ENCODE peak calls at places on chromosome 3, in six cellular contexts. V is tibial nerve, E is esophagus squamous epithelium, I is heart left ventricle, R is stomach, A is ovary. G is an unnamed sample. For H3K9me3, the result is how much of the 10 kb centered on the place peaks cover.

GRCh38 chr3:106587581-106587980 is 718.8 kb upstream of the CBLB start:
- DNase-seq in A (no peak), V (no peak), R (no peak), E (no peak), I (no peak), G (no peak)

GRCh38 chr3:150348500-150348899 is 59.6 kb upstream of the TSC22D2 start:
- DNase-seq in E (no peak), A (no peak), V (no peak), I (no peak), R (peak), G (peak)

GRCh38 chr3:41350441-41350840 is 151.1 kb downstream of the CTNNB1 start:
- DNase-seq in I (no peak), R (no peak), E (no peak), A (no peak), V (no peak), G (no peak)

GRCh38 chr3:9102240-9102841 is 139.1 kb upstream of the RAD18 start:
- DNase-seq in E (no peak), I (no peak), V (no peak), R (no peak), A (no peak), G (no peak)

GRCh38 chr3:65732060-65732933 is 306.4 kb downstream of the MAGI1 start:
- DNase-seq in I (no peak), R (no peak), V (peak), A (peak), E (no peak), G (peak)

GRCh38 chr3:72657666-72658065 is 190.6 kb downstream of the SHQ1 start:
- DNase-seq in I (no peak), A (no peak), E (no peak), R (no peak), V (no peak), G (no peak)

GRCh38 chr3:108420926-108421325 is 89.5 kb downstream of the MYH15 start:
- DNase-seq in A (no peak), V (no peak), E (no peak), R (no peak), I (no peak), G (no peak)

GRCh38 chr3:4838621-4839022 is 140.6 kb upstream of the BHLHE40 start:
- DNase-seq in I (no peak), V (no peak), E (no peak), R (no peak), A (no peak), G (no peak)

GRCh38 chr3:164306042-164306441 is 772.3 kb downstream of the SI start:
- DNase-seq in E (no peak), V (no peak), R (no peak), I (no peak), A (no peak), G (no peak)

GRCh38 chr3:76369170-76369569 is 583.8 kb upstream of the ZNF717 start:
- DNase-seq in E (no peak), R (no peak), I (no peak), V (no peak), A (no peak), G (no peak)

GRCh38 chr3:84772841-84773240 is 185.9 kb upstream of the CADM2 start:
- DNase-seq in R (no peak), E (no peak), V (no peak), A (no peak), I (no peak), G (no peak)

GRCh38 chr3:169243122-169243521 is 420.4 kb downstream of the MECOM start:
- DNase-seq in R (no peak), V (no peak), E (no peak), I (no peak), A (no peak), G (no peak)

GRCh38 chr3:190566043-190566933 is 52.4 kb downstream of the IL1RAP start:
- DNase-seq in R (peak), I (peak), V (peak), A (peak), E (peak), G (peak)

GRCh38 chr3:159914421-159914820 is 74.2 kb upstream of the IL12A start:
- DNase-seq in E (no peak), V (no peak), I (no peak), A (no peak), R (no peak), G (no peak)

GRCh38 chr3:3201584-3201983 is 22.1 kb upstream of the CRBN start:
- DNase-seq in R (no peak), A (no peak), I (no peak), V (no peak), E (no peak), G (no peak)

GRCh38 chr3:141336672-141337522 is 31.4 kb upstream of the ZBTB38 start:
- DNase-seq in I (no peak), V (no peak), A (no peak), E (no peak), R (no peak), G (no peak)

GRCh38 chr3:172705166-172705565 is 5.7 kb downstream of the NCEH1 start:
- DNase-seq in I (no peak), A (no peak), V (no peak), E (no peak), R (no peak), G (no peak)
- TF ChIP-seq POLR2A in I (no peak), A (no peak), V (no peak), E (no peak), R (no peak), G (no peak)

DNA sequence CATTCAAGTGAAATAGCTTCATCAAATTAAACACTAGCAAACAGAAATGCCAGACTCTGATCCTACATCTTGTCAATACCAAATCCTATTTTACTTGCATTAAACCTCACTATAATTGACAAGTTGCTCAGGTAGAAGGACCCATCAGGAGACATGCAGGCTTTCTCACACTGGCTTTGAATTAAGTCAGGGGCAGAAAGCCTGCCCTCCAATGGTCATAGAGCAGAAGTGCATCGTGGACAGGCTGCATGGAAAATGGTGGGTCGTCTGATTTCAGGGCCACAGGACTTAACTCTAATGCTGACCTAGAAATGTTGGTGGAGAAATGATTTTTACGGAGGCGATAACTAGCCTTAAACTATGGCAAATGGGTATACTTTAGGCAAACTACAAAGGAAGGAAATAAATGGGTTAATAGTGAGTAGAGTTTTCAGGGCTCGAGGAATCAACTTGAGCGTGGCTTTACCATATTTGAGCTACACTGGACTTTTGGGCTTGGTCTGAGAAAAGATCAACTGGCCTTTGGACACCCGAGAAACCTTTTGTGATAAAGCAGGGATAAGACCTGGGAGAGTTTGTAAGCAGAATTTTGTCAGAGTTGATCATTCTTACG is 283.9 kb downstream of the GRM7 start:
- DNase-seq in V (no peak), A (no peak), R (no peak), E (no peak), I (no peak), G (no peak)
- H3K9me3 ChIP-seq in V (under half), A (under half), R (under half), E (under half), I (under half), G (under half)

DNA sequence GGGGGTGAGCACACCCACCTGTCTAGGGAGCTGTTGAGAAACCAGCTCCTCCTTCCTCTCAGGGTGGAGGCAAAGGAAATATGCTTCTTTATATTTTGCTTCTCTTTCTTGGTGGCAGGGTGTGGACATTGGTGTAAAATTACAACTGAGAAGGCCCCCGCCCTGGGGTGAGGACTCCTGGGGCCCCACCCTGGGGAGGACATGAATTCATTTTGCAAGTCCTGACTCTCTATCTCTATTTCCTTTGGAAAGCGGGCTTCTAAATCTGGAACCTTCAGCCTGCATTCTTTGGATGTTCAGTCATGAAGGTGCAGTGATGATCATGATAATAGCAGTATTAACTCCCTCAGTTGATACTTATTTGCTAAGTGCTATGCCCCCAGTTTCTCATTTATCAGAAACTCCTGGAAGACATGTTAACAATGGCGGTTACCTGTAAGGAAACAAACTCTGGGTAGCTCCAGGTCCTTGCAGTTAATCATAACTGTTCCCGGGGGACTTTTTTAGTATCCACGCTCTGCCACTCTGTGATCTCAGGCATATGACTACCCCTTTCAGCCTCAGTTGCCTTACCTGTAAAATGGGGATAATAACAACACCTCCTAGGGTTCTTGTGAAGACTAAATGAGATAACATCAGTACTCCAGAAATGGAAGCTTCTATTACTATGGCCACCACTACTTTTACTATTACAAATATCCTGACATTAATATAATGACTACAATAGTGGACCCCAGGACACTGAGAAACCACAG is 7.3 kb upstream of the FLNB start:
- DNase-seq in E (no peak), A (no peak), V (no peak), R (no peak), I (no peak), G (no peak)
- TF ChIP-seq POLR2A in E (no peak), A (no peak), V (no peak), R (no peak), I (no peak), G (no peak)

GRCh38 chr3:112973325-112974177 is 1.4 kb downstream of the CD200R1 start:
- DNase-seq in V (no peak), E (no peak), I (no peak), R (no peak), A (no peak), G (no peak)
- H3K9me3 ChIP-seq in V (under half), E (under half), I (under half), R (under half), A (under half), G (under half)

DNA sequence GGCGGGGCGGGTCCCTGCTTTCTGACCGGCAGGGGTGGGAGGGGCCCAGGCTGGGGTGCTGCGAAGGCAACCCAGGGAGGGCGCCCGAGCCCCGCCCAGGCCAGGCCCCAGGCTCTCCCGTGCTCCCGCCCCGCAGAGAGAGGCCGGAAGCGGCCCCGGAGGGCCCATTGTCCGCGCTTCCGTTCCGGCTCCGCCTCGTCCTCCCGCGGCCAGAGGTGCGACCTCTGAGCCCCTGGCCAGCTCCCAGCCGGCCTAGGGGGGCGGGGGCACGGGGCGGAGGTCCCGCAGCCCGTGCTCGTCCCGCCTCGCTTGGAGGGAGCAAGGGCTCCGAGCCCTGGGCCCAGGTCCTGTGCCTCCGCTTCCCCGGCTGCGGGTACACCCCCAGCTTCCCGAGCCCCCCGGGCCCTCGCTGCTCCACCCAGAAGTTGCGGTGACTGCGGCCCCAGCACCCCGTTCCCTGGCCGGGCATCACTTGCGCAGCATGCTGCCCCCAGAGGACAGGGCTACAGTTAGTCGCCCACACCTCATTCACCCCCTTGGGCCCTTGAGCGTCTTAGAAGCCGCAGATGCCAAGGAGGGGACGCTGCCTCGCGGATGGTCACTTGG is 20.4 kb upstream of the PLXND1 start:
- DNase-seq in E (peak), R (peak), A (peak), V (peak), I (peak), G (peak)
- TF ChIP-seq POLR2A in E (peak), R (no peak), A (peak), V (peak), I (peak), G (peak)

DNA sequence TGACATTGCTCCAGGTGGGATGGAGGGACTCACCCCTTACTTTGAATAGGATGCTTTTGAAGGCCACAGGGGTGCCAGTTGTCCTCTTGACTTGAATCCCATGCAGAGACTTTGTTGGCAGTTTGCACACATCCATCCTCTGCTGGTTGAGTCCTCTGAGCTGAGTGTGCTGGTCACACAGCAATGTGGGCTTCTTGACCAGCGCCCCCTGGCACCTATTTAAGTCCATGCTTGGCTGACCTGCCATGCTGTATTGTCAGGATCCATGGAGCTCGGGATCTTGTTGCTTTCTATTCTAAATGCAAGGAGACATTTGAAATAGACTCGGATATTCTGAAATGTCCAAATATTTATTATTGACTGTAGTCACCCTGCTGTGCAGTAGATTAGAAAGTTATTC is 19.8 kb downstream of the RAB7A start:
- DNase-seq in E (no peak), I (no peak), A (no peak), R (no peak), V (no peak), G (no peak)
- H3K9me3 ChIP-seq in E (under half), I (under half), A (under half), R (under half), V (under half), G (under half)

GRCh38 chr3:194323785-194324735 is 27.1 kb downstream of the CPN2 start:
- DNase-seq in R (no peak), I (peak), A (no peak), E (no peak), V (no peak), G (peak)
- TF ChIP-seq POLR2A in R (no peak), I (no peak), A (no peak), E (no peak), V (no peak), G (no peak)

DNA sequence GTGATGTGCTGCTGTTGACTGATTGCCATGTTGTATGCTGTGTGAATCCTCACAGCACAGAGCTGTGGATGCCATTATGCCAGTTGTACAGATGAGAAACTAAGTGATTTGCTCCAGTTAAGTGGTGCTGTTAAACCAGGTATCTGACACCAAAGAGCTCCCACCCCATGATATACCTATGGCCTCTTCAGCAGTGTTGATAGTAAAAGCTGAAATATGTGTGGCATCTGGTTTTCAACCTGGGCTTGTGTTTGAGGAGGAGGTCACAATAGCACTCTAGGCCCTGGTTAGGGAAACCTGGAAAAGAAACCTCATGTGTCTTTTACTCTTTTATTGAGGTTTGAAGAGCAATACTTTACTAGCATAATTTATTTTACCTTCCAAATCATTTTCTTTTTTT is 21.4 kb downstream of the RAD54L2 start:
- DNase-seq in V (no peak), I (no peak), A (no peak), R (no peak), E (no peak), G (no peak)
- H3K9me3 ChIP-seq in V (under half), I (under half), A (under half), R (under half), E (under half), G (under half)

DNA sequence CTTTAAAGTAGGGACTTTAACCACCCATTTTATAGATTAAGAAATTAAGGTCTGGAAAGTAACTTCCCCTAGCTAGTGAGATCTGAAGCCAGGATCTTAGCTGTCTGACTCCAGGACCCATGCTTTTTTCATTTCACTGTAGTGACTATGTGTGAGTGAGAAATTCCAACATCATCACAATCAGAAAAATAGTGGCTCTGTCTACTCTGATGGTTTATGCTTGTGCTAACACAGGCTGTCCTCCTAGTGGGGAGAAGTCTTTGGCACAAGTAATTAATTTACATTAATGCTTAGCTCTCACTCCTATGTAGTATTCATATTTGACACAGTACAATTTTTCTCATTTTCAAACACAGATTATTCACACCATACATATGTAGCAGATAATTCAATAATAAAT is 143.4 kb downstream of the ANO10 start:
- DNase-seq in A (no peak), V (no peak), I (no peak), E (no peak), R (no peak), G (no peak)
- TF ChIP-seq POLR2A in A (no peak), V (no peak), I (no peak), E (no peak), R (no peak), G (no peak)

G was measured in adrenal gland.